ENCODE peak calls at places on chromosomes 16 and 17, in seven cellular contexts. H, Z, A, C, B, Q and Y are unnamed samples.

GRCh38 chr16:3998793-3999478 is 117.3 kb downstream of the ADCY9 start:
- DNase-seq in C (no peak), A (peak), B (no peak), H (no peak), Q (no peak), Z (no peak), Y (peak)

GRCh38 chr17:3529817-3530741 is 27.5 kb downstream of the TRPV3 start:
- DNase-seq in H (no peak), B (no peak), C (peak), A (peak), Z (no peak), Q (no peak), Y (peak)

GRCh38 chr17:34306466-34306865 is 12.8 kb upstream of the CCL8 start:
- DNase-seq in Z (no peak), H (peak), Q (no peak), C (peak), B (no peak), A (peak), Y (peak)

GRCh38 chr17:32928527-32929287 is 754 bp downstream of the TMEM98 start:
- DNase-seq in Z (no peak), Q (no peak), H (no peak), B (no peak), A (peak), C (no peak), Y (peak)

GRCh38 chr16:85982563-85982939 is 83.6 kb downstream of the IRF8 start:
- DNase-seq in B (no peak), A (no peak), Q (no peak), C (no peak), Z (no peak), H (no peak), Y (no peak)

GRCh38 chr17:17781591-17782424 is 55.0 kb downstream of the SREBF1 start:
- DNase-seq in A (peak), Q (no peak), Z (no peak), B (no peak), H (peak), C (peak), Y (peak)

GRCh38 chr17:28682655-28683054 is 20.6 kb downstream of the SUPT6H start:
- DNase-seq in Q (no peak), H (no peak), C (no peak), Z (no peak), A (no peak), B (no peak), Y (no peak)

GRCh38 chr16:85626191-85626951 is 13.2 kb downstream of the GSE1 start:
- DNase-seq in H (no peak), Z (no peak), Q (no peak), A (no peak), B (no peak), C (peak), Y (no peak)

GRCh38 chr16:77434365-77435239 is at the start of gene ADAMTS18:
- DNase-seq in A (no peak), Z (no peak), H (no peak), Q (no peak), C (peak), B (no peak), Y (no peak)

GRCh38 chr16:15775663-15776304 is 81.0 kb downstream of the MYH11 start:
- DNase-seq in Q (no peak), A (peak), Z (peak), H (peak), C (no peak), B (no peak), Y (no peak)
- H3K27ac ChIP-seq in Q (no peak), A (no peak), Z (no peak), H (no peak), C (no peak), B (no peak), Y (no peak)

GRCh38 chr16:46889245-46889941 is 5.2 kb downstream of the GPT2 start:
- DNase-seq in B (no peak), H (no peak), A (no peak), C (no peak), Z (no peak), Q (no peak), Y (no peak)
- H3K4me2 ChIP-seq in B (peak), H (no peak), A (no peak), C (no peak), Z (no peak), Q (peak), Y (no peak)

DNA sequence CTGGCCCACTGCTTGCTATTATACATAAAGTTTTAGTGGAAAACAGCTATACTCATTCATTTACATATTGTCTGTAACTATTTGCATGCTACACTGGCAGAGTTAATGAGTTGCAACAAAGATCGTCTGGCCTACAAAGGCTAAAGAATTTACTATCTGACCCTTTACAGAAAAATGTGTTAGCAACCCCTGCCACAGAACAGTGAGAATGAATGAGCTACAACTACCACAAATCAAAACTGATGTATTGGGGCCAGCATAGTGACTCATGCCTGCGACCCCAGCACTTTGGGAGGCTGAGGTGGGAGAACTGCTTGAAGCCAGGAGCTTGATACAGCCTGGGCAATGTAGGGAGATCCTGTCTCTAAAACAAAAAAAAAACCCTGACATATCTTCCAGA is 92.7 kb downstream of the MYH11 start:
- DNase-seq in B (no peak), Z (no peak), A (no peak), C (no peak), H (no peak), Q (no peak), Y (no peak)
- H3K27ac ChIP-seq in B (no peak), Z (no peak), A (no peak), C (no peak), H (no peak), Q (no peak), Y (no peak)

DNA sequence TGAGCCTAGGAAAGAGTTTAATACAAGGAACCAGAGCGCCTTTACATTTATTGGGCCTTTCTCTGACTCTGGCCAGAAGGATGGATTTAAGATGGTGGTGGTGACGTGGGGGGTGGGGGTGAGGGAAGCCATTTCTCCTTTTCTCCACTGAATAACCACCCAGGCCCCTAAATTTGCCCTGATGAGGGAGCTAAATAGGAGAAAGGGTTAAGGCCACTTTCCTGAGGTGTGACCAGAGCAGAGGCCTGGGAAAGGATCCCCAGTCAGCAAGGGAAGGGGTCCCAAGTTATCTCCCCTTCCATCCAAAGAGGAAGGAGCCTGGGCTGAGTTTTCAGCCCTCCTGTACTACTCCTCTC is 1.1 kb upstream of the HOXB9 start:
- DNase-seq in B (no peak), H (no peak), Q (no peak), C (no peak), A (no peak), Z (no peak), Y (no peak)
- H3K4me2 ChIP-seq in B (peak), H (peak), Q (no peak), C (no peak), A (no peak), Z (no peak), Y (no peak)

GRCh38 chr17:56756536-56756935 is 77.2 kb downstream of the C17orf67 start:
- DNase-seq in C (no peak), A (peak), H (peak), B (peak), Z (peak), Q (no peak), Y (peak)
- H3K27ac ChIP-seq in C (no peak), A (peak), H (no peak), B (no peak), Z (no peak), Q (no peak), Y (peak)

DNA sequence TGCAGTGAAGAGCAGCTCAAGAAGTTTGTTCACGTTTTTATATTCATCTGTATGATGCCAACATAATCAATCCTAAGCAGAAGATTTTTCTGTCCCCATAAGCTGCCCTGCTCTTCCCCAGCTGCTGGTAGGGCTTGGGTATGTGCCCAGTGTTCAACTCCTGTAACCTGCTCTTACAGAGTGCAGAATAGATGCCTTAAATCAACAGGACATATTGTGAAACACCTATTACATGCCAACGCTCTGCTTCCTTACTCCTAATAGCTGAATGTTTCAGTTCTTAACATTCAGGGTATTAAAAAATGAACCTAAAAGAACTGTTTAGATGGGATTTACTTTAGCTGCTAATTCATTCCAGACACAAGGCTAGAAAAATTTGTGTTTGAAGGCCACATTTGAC is 190.9 kb downstream of the HS3ST3A1 start:
- DNase-seq in B (no peak), H (peak), Z (no peak), C (no peak), Q (no peak), A (peak), Y (peak)
- H3K4me2 ChIP-seq in B (no peak), H (no peak), Z (peak), C (no peak), Q (no peak), A (peak), Y (no peak)

GRCh38 chr16:80804451-80805383 is at the start of gene CDYL2:
- DNase-seq in C (peak), Z (no peak), H (peak), Q (peak), A (peak), B (no peak), Y (peak)
- H3K27ac ChIP-seq in C (no peak), Z (no peak), H (peak), Q (no peak), A (no peak), B (no peak), Y (no peak)

GRCh38 chr17:14303343-14304221 is 2.7 kb downstream of the HS3ST3B1 start:
- DNase-seq in A (peak), Z (no peak), C (peak), B (no peak), H (no peak), Q (no peak), Y (peak)
- H3K4me2 ChIP-seq in A (peak), Z (peak), C (peak), B (no peak), H (peak), Q (no peak), Y (peak)

GRCh38 chr16:1990336-1991134 is 765 bp downstream of the SYNGR3 start:
- DNase-seq in B (no peak), Q (peak), H (no peak), Z (no peak), A (no peak), C (peak), Y (no peak)

GRCh38 chr16:1991135-1991551 is 1.4 kb downstream of the SYNGR3 start:
- DNase-seq in Z (no peak), Q (peak), A (no peak), B (no peak), C (no peak), H (no peak), Y (no peak)

GRCh38 chr16:1993731-1994131 is 4.0 kb downstream of the SYNGR3 start:
- DNase-seq in H (peak), A (peak), C (no peak), Z (peak), Q (peak), B (peak), Y (no peak)

GRCh38 chr16:1992475-1993292 is 2.9 kb downstream of the SYNGR3 start:
- DNase-seq in B (no peak), Q (no peak), A (no peak), C (peak), Z (no peak), H (no peak), Y (no peak)

DNA sequence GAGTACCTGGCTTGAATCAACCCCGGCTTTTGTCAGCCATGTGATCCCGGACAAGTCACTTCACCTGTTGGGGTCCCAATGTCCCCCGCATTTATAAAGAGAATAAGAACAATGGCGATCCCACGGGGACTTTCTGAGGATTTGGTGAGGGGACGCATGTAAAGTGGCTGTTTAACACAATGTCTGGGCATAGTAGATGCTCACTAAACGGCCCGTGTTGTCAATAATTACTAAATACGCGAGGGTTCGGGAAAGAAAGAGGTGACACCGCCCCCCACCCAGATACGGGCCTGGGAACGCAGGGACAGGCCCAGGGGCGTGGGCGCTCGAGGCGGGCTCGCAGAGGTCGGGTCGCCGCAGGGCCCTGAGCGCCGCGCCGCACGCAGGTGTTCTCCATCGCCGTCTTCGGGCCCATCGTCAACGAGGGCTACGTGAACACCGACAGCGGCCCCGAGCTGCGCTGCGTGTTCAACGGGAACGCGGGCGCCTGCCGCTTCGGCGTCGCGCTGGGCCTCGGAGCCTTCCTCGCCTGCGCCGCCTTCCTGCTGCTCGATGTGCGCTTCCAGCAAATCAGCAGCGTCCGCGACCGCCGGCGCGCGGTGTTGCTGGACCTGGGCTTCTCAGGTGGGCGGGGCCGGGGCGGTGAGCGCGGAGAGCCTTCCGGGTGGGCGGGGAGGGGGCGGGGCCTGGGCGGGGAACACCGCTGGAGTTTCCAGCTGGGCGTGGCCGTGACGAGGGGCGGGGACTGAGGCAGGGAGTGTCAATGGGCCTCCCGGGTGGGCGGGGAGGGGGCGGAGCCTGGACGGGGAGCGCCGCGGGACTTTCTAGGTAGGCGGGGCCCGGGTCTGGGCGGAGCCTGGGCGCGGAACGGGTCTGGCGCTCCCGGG is 2.1 kb downstream of the SYNGR3 start:
- DNase-seq in H (peak), C (peak), Q (peak), Z (peak), B (peak), A (peak), Y (peak)
- H3K27ac ChIP-seq in H (no peak), C (no peak), Q (peak), Z (no peak), B (no peak), A (no peak), Y (no peak)

GRCh38 chr16:81212830-81213465 is 25.5 kb upstream of the BCO1 start:
- DNase-seq in B (no peak), A (no peak), Z (no peak), C (peak), Q (no peak), H (no peak), Y (no peak)

GRCh38 chr16:81210807-81211206 is 27.7 kb upstream of the BCO1 start:
- DNase-seq in Z (no peak), B (no peak), C (no peak), H (no peak), A (no peak), Q (no peak), Y (no peak)

GRCh38 chr16:81216706-81217105 is 21.8 kb upstream of the BCO1 start:
- DNase-seq in H (no peak), C (no peak), Q (no peak), B (no peak), Z (no peak), A (no peak), Y (no peak)

GRCh38 chr16:81216114-81216513 is 22.4 kb upstream of the BCO1 start:
- DNase-seq in H (no peak), A (no peak), B (no peak), Z (no peak), C (no peak), Q (no peak), Y (no peak)

DNA sequence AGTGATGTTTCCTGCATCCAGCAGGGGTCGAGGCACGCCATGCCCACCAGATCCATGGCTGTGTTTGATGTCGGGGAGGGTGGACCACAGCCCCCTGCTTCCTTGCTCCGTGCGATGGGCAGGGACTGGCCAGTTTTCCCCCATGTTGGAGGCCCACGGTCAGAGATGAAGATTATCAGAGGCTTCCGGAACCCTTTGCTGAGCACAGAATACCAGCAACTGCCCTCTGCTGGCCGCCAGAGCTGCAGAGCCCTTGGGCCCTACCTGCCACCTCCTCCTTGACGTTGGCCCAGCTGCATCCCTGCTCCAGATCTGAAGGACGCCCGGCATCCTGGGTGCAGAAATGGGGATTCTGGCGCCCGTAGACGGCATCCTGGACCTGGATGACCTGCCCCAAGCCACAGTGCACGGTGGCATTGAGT is 23.7 kb upstream of the BCO1 start:
- DNase-seq in C (peak), H (peak), Q (no peak), B (peak), A (peak), Z (no peak), Y (peak)
- H3K4me2 ChIP-seq in C (no peak), H (no peak), Q (no peak), B (no peak), A (no peak), Z (no peak), Y (no peak)